ENCODE peak calls at places on chromosomes 12 and 14, in four cellular contexts. Y, P, K and Z are unnamed samples.

GRCh38 chr12:77816196-77816595 is 14.5 kb upstream of the NAV3 start:
- DNase-seq in P (no peak), K (no peak), Y (no peak), Z (no peak)

GRCh38 chr12:91630906-91631305 is 448.3 kb upstream of the DCN start:
- DNase-seq in P (no peak), Y (no peak), K (no peak), Z (no peak)

GRCh38 chr12:19440019-19440858 is 947 bp downstream of the AEBP2 start:
- DNase-seq in Y (peak), P (peak), K (peak), Z (peak)

GRCh38 chr14:21106506-21107359 is 5.9 kb downstream of the TMEM253 start:
- DNase-seq in Y (peak), P (peak), K (peak), Z (peak)

GRCh38 chr14:29652586-29652985 is 275.1 kb downstream of the PRKD1 start:
- DNase-seq in Y (peak), K (no peak), P (no peak), Z (no peak)

GRCh38 chr12:28191018-28191595 is 851 bp downstream of the CCDC91 start:
- DNase-seq in Y (no peak), P (no peak), K (peak), Z (no peak)

GRCh38 chr12:41103614-41104013 is 84.5 kb upstream of the PDZRN4 start:
- DNase-seq in K (no peak), P (no peak), Y (no peak), Z (no peak)

GRCh38 chr14:73991097-73991496 is 28.0 kb downstream of the ENTPD5 start:
- DNase-seq in Y (no peak), P (no peak), K (no peak), Z (no peak)

GRCh38 chr12:56766535-56766934 is 3.4 kb downstream of the HSD17B6 start:
- DNase-seq in Y (no peak), P (no peak), K (no peak), Z (no peak)

GRCh38 chr12:89632778-89633177 is 75.9 kb downstream of the ATP2B1 start:
- DNase-seq in P (no peak), Y (no peak), K (no peak), Z (no peak)

GRCh38 chr12:132743831-132744230 is 17.8 kb downstream of the ANKLE2 start:
- DNase-seq in Y (no peak), P (no peak), K (no peak), Z (no peak)

GRCh38 chr14:72401632-72402428 is 469.6 kb downstream of the RGS6 start:
- DNase-seq in P (no peak), Y (no peak), K (no peak), Z (no peak)

GRCh38 chr14:92244805-92245204 is 78.2 kb upstream of the SLC24A4 start:
- DNase-seq in P (no peak), K (no peak), Y (no peak), Z (no peak)

GRCh38 chr12:80041071-80041470 is 58.3 kb upstream of the OTOGL start:
- DNase-seq in K (no peak), Y (no peak), P (no peak), Z (no peak)

GRCh38 chr12:11815397-11815796 is 165.9 kb downstream of the ETV6 start:
- DNase-seq in P (no peak), K (no peak), Y (no peak), Z (no peak)

GRCh38 chr14:68395585-68395984 is 397.3 kb downstream of the ZFP36L1 start:
- DNase-seq in P (no peak), Y (peak), K (no peak), Z (no peak)

GRCh38 chr12:79983969-79984629 is 49.2 kb upstream of the PPP1R12A start:
- DNase-seq in K (peak), Y (peak), P (no peak), Z (no peak)

GRCh38 chr14:100834441-100835277 is 8.7 kb downstream of the MEG3 start:
- DNase-seq in P (no peak), K (no peak), Y (no peak), Z (no peak)

GRCh38 chr12:28742791-28743190 is 406.3 kb upstream of the FAR2 start:
- DNase-seq in P (no peak), K (no peak), Y (no peak), Z (no peak)

GRCh38 chr12:5561057-5561456 is 129.1 kb downstream of the NTF3 start:
- DNase-seq in K (no peak), P (no peak), Y (no peak), Z (no peak)

GRCh38 chr12:47053991-47054390 is 25.4 kb upstream of the PCED1B start:
- DNase-seq in K (no peak), Y (no peak), P (no peak), Z (no peak)

GRCh38 chr12:95117178-95117599 is 43.8 kb upstream of the NR2C1 start:
- DNase-seq in Y (peak), P (peak), K (no peak), Z (peak)

GRCh38 chr14:32382704-32383103 is 53.6 kb downstream of the AKAP6 start:
- DNase-seq in Y (peak), K (peak), P (peak), Z (no peak)

GRCh38 chr12:749871-750270 is 2.5 kb upstream of the WNK1 start:
- DNase-seq in P (no peak), Y (no peak), K (no peak), Z (no peak)

GRCh38 chr12:23083267-23083666 is 458.3 kb downstream of the ETNK1 start:
- DNase-seq in K (peak), Y (peak), P (no peak), Z (no peak)

GRCh38 chr12:54357802-54358619 is 6.3 kb downstream of the GPR84 start:
- DNase-seq in K (no peak), P (no peak), Y (no peak), Z (peak)

GRCh38 chr12:79301181-79301580 is 389.6 kb downstream of the PAWR start:
- DNase-seq in K (no peak), Y (no peak), P (no peak), Z (no peak)

GRCh38 chr14:94051115-94051514 is 25.0 kb downstream of the OTUB2 start:
- DNase-seq in P (no peak), Y (peak), K (no peak), Z (no peak)

GRCh38 chr14:32468955-32469354 is 139.9 kb downstream of the AKAP6 start:
- DNase-seq in Y (peak), P (no peak), K (peak), Z (no peak)

GRCh38 chr14:52906141-52906601 is 44.7 kb downstream of the FERMT2 start:
- DNase-seq in P (no peak), Y (peak), K (peak), Z (no peak)

GRCh38 chr12:4238577-4238976 is 35.0 kb upstream of the CCND2 start:
- DNase-seq in P (no peak), K (no peak), Y (no peak), Z (no peak)

GRCh38 chr12:121423682-121424631 is 24.0 kb downstream of the RNF34 start:
- DNase-seq in P (no peak), Y (no peak), K (no peak), Z (no peak)

GRCh38 chr14:100890044-100890443 is 13.5 kb downstream of the RTL1 start:
- DNase-seq in Y (no peak), K (no peak), P (no peak), Z (no peak)

GRCh38 chr12:101924647-101925046 is 47.3 kb downstream of the DRAM1 start:
- DNase-seq in K (peak), Y (peak), P (no peak), Z (no peak)

GRCh38 chr12:49881400-49882247 is 22.1 kb downstream of the FAIM2 start:
- DNase-seq in K (no peak), Y (no peak), P (no peak), Z (no peak)

GRCh38 chr12:69602954-69603353 is 7.8 kb downstream of the LRRC10 start:
- DNase-seq in K (no peak), P (no peak), Y (no peak), Z (no peak)
- TF ChIP-seq CTCF in K (no peak), P (no peak), Y (no peak), Z (no peak)

DNA sequence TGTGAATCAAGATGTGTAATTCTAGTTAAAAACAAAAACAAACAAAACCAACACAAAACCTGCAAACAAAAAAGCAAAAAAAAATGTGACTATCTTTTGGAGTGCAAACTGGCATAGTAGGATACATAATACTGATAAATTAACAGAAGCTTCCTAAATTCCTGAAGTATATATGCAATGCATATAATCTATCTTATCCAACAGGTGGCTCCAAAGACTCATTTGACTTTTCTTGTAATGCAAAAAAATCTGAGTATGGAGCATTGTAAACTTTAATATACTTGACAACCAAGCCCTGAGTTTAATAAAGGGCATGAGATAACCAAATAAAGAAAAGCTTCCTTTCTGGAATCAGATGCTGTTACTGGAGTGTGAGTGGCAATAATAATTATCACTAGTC is 1003.6 kb downstream of the FSCB start:
- DNase-seq in K (no peak), P (no peak), Y (peak), Z (no peak)
- TF ChIP-seq CTCF in K (no peak), P (no peak), Y (no peak), Z (no peak)

GRCh38 chr12:125229878-125230530 is 164.8 kb downstream of the AACS start:
- DNase-seq in P (no peak), K (no peak), Y (no peak), Z (no peak)
- TF ChIP-seq CTCF in P (no peak), K (no peak), Y (no peak), Z (no peak)

DNA sequence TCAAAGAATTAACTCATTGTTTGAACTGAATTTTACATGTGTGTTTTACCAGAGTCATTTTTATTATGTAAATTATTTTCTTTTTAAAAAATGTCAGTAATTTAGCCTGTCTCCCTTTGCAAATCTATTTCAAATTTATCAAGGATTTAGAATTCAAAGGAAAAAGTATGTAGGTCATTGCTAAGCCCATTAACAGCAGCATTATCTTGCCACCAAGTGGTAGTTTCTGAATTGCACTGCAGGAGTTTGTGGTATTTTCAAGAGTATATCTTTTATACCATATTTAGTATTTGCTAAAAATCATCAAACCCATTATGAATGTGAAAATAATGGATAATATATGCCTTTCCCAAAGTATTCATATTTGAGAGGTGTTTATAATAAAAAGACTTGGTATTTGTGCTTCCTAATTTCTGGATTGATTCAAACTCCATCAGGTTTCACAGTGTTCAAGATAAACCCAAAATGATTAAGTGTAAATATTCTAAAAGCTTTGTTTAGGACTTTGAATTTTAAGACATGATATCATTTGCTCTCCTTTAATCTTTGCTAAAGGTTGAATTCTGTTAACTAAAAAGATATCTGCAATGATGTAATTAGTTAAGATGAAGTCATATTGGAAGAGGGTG is 711.4 kb downstream of the FSCB start:
- DNase-seq in P (no peak), Y (peak), K (no peak), Z (no peak)
- TF ChIP-seq CTCF in P (peak), Y (peak), K (no peak), Z (peak)

DNA sequence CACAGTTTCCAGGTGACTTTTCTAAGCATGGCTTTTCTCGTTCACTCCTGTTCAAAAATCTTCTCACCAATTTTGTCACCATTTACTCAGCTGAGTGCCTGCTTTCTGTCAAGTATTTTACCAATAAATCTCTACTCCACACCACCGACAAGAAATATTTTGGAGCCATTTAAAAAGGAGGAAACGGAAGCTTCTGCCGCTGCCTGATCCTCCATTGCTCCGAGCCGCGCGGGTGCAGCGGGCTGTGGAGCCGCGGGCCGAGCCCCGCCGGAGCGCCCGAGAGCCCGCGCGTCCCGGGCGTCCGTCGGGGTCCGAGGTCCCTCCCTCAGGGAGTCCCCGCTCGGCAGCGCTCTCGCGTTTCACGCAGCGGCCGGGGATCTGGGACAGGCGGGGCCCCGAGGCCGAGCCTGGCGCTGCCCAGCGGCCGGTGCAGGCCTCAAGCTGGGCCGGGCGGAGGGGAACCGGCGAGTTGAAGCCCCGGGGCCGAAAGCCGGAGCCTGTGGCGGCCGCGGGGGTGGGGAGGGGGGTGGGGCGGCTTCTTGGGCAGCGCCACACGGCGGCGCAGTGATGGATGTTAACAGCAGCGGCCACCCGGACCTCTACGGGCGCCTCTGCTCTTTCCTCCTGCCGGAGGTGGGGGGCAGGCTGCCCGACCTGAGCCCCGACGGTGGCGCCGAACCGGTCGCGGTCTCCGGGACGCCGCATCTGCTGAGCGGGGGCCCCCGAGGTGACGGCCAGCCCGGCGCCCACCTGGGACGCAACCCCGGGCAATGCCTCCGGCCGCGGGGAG is 1.1 kb upstream of the HEBP1 start:
- DNase-seq in K (peak), Y (peak), P (peak), Z (peak)
- TF ChIP-seq CTCF in K (peak), Y (peak), P (no peak), Z (peak)

GRCh38 chr12:6752931-6753771 is at the start of gene MLF2:
- DNase-seq in K (peak), Y (peak), P (peak), Z (peak)
- TF ChIP-seq CTCF in K (peak), Y (no peak), P (peak), Z (no peak)

GRCh38 chr12:3207174-3207573 is 130.0 kb downstream of the TSPAN9 start:
- DNase-seq in K (no peak), Y (no peak), P (no peak), Z (no peak)

GRCh38 chr12:3206536-3207072 is 129.4 kb downstream of the TSPAN9 start:
- DNase-seq in K (no peak), Y (no peak), P (no peak), Z (no peak)

GRCh38 chr12:3204716-3205617 is 127.8 kb downstream of the TSPAN9 start:
- DNase-seq in P (no peak), Y (no peak), K (no peak), Z (no peak)

GRCh38 chr12:3205742-3206519 is 128.8 kb downstream of the TSPAN9 start:
- DNase-seq in P (no peak), K (no peak), Y (no peak), Z (no peak)

DNA sequence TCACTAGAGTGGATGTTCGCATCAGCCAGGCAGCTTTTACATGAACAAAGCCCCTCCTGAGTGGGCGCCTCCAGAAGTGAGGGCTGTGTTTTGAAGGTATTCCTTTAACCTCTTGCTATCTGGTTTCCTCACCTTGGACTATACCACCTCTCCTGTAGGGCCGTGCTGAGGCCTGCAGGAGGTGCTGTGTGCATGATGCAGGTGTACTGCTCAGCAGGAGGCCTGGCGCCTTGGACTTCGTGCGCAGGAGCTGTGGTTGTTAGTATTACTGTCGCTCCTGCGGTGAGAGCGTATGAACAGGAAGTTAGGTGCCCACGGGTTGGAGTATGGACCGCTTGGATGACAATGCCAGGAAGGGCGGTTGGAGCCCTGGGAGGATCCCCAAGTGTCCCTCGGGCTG is 130.7 kb downstream of the TSPAN9 start:
- DNase-seq in Y (no peak), K (no peak), P (no peak), Z (no peak)
- TF ChIP-seq CTCF in Y (peak), K (no peak), P (no peak), Z (peak)